ENCODE peak calls at places on chromosomes 11 and 22, in nine cellular contexts. H, G, X, R, J, B, S, Q and K are unnamed samples. For H3K4me1, the result is how much of the 10 kb centered on the place peaks cover.

GRCh38 chr11:15704064-15704463 is 589.3 kb downstream of the INSC start:
- DNase-seq in H (no peak), G (no peak), X (no peak), R (no peak), J (no peak), B (no peak), S (no peak), Q (no peak), K (no peak)

GRCh38 chr22:50665738-50666137 is 6.9 kb upstream of the SHANK3 start:
- DNase-seq in H (no peak), G (no peak), X (no peak), R (no peak), J (no peak), B (no peak), S (no peak), Q (no peak), K (no peak)

GRCh38 chr11:69348414-69349235 is 54.7 kb downstream of the MYEOV start:
- DNase-seq in H (no peak), G (no peak), X (no peak), R (no peak), J (no peak), B (peak), S (peak), Q (peak), K (no peak)

GRCh38 chr11:85799142-85799541 is 11.8 kb downstream of the SYTL2 start:
- DNase-seq in H (no peak), G (no peak), X (no peak), R (no peak), J (no peak), B (no peak), S (no peak), Q (no peak), K (no peak)

GRCh38 chr11:23509023-23509422 is 648.7 kb upstream of the CCDC179 start:
- DNase-seq in H (no peak), G (no peak), X (no peak), R (peak), J (no peak), B (no peak), S (no peak), Q (no peak), K (no peak)

GRCh38 chr11:12233602-12233925 is 123.2 kb downstream of the MICAL2 start:
- DNase-seq in H (no peak), G (no peak), X (no peak), R (no peak), J (no peak), B (no peak), S (no peak), Q (no peak), K (no peak)

GRCh38 chr11:64132388-64132771 is 33.5 kb downstream of the MACROD1 start:
- DNase-seq in H (no peak), G (no peak), X (no peak), R (no peak), J (peak), B (no peak), S (no peak), Q (no peak), K (no peak)

GRCh38 chr11:67054851-67055523 is 1.7 kb upstream of the RHOD start:
- DNase-seq in H (no peak), G (no peak), X (no peak), R (peak), J (peak), B (peak), S (peak), Q (no peak), K (no peak)

GRCh38 chr22:31881198-31881597 is 63.1 kb upstream of the YWHAH start:
- DNase-seq in H (no peak), G (no peak), X (no peak), R (no peak), J (no peak), B (no peak), S (peak), Q (no peak), K (no peak)

GRCh38 chr11:118306556-118306955 is 2.0 kb downstream of the CD3E start:
- DNase-seq in H (no peak), G (no peak), X (no peak), R (peak), J (no peak), B (no peak), S (no peak), Q (peak), K (no peak)

GRCh38 chr11:110200836-110201235 is 95.6 kb downstream of the RDX start:
- DNase-seq in H (no peak), G (no peak), X (no peak), R (no peak), J (no peak), B (no peak), S (no peak), Q (no peak), K (no peak)

GRCh38 chr22:48153726-48154125 is 1391.3 kb downstream of the TBC1D22A start:
- DNase-seq in H (no peak), G (no peak), X (no peak), R (no peak), J (no peak), B (no peak), S (peak), Q (no peak), K (no peak)

GRCh38 chr11:24496728-24497396 is at the start of gene LUZP2:
- DNase-seq in H (no peak), G (peak), X (no peak), R (peak), J (peak), B (no peak), S (peak), Q (no peak), K (no peak)

GRCh38 chr11:118147502-118147901 is 5.1 kb downstream of the SCN4B start:
- DNase-seq in H (no peak), G (no peak), X (no peak), R (no peak), J (no peak), B (no peak), S (no peak), Q (no peak), K (no peak)

GRCh38 chr11:120748485-120748814 is 236.9 kb downstream of the GRIK4 start:
- DNase-seq in H (no peak), G (no peak), X (no peak), R (no peak), J (no peak), B (no peak), S (no peak), Q (no peak), K (no peak)

GRCh38 chr11:76785513-76785912 is 2.4 kb downstream of the TSKU start:
- DNase-seq in H (no peak), G (no peak), X (no peak), R (no peak), J (no peak), B (no peak), S (peak), Q (no peak), K (no peak)

GRCh38 chr11:26331911-26332571 is at the start of gene ANO3:
- DNase-seq in H (peak), G (peak), X (no peak), R (peak), J (peak), B (peak), S (peak), Q (no peak), K (no peak)

GRCh38 chr11:83574516-83574915 is 288.3 kb upstream of the CCDC90B start:
- DNase-seq in H (no peak), G (no peak), X (no peak), R (peak), J (no peak), B (no peak), S (no peak), Q (no peak), K (no peak)

GRCh38 chr11:111837366-111837891 is 34.0 kb downstream of the ALG9 start:
- DNase-seq in H (no peak), G (no peak), X (no peak), R (no peak), J (no peak), B (no peak), S (no peak), Q (no peak), K (no peak)

GRCh38 chr22:32422062-32422461 is 10.0 kb upstream of the RTCB start:
- DNase-seq in H (no peak), G (no peak), X (no peak), R (no peak), J (no peak), B (no peak), S (no peak), Q (peak), K (no peak)

GRCh38 chr11:35141034-35141433 is 2.1 kb downstream of the CD44 start:
- DNase-seq in H (no peak), G (no peak), X (no peak), R (peak), J (peak), B (no peak), S (no peak), Q (no peak), K (no peak)

GRCh38 chr11:96500440-96500839 is 110.6 kb downstream of the JRKL start:
- DNase-seq in H (no peak), G (no peak), X (no peak), R (no peak), J (no peak), B (no peak), S (no peak), Q (no peak), K (no peak)

GRCh38 chr11:114317738-114318137 is 21.5 kb downstream of the NNMT start:
- DNase-seq in H (no peak), G (no peak), X (no peak), R (peak), J (peak), B (no peak), S (peak), Q (peak), K (no peak)

DNA sequence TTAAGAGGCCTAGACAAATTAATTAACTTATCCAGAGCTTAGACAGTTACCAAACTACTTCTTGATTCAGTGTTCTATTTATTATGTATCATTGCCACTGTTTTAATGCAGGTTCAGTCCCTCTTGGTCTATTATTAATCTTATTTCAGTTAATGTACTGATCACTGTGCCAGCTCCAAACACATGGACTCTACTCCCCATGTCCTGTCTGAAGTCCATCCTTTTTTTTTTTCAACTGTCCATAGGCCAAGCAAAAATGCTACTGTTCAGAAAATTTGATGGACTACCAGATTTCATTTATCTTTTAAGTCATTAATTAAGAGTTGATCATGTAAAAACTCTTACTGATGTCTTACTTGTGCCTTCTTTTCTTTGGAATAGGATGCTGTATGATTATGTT is 11.9 kb downstream of the POLD3 start:
- DNase-seq in H (no peak), G (no peak), X (no peak), R (no peak), J (no peak), B (no peak), S (no peak), Q (no peak), K (no peak)
- H3K27ac ChIP-seq in H (no peak), G (no peak), X (no peak), R (no peak), J (no peak), B (no peak), S (no peak), Q (no peak), K (no peak)

GRCh38 chr11:74011360-74012071 is 2.6 kb upstream of the UCP3 start:
- DNase-seq in H (no peak), G (no peak), X (peak), R (peak), J (no peak), B (no peak), S (no peak), Q (no peak), K (peak)
- H3K4me1 ChIP-seq in H (under half), G (under half), X (half or more), R (under half), J (under half), B (under half), S (under half), Q (under half), K (half or more)

GRCh38 chr22:49657275-49657973 is 170.2 kb downstream of the BRD1 start:
- DNase-seq in H (peak), G (peak), X (peak), R (no peak), J (no peak), B (peak), S (peak), Q (no peak), K (peak)
- H3K4me3 ChIP-seq in H (peak), G (peak), X (peak), R (no peak), J (no peak), B (no peak), S (peak), Q (peak), K (peak)

GRCh38 chr22:46046299-46046685 is 69.3 kb upstream of the WNT7B start:
- DNase-seq in H (no peak), G (peak), X (no peak), R (no peak), J (no peak), B (no peak), S (no peak), Q (no peak), K (no peak)
- H3K27ac ChIP-seq in H (peak), G (peak), X (no peak), R (no peak), J (no peak), B (peak), S (peak), Q (peak), K (peak)

DNA sequence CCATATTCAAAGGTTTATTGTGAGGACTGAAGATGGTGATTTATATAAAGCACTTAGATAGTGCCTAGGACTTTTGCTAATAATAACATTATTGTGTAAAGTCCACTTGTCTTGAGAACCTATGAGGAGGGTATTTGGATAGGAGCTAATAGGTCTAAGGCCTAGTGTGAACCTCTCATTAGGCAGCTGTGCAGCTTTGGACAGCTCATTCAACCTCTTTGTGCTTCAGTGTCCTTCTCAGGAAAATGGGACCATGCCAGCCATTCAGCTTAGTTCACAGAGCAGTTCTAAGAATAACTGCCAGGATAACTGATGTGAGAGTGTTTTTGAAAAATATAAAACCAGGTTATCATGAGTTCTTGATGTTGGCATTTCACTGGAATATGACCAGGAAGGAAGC is 56.2 kb downstream of the NAV2 start:
- DNase-seq in H (no peak), G (no peak), X (no peak), R (no peak), J (no peak), B (no peak), S (no peak), Q (no peak), K (no peak)
- H3K4me1 ChIP-seq in H (half or more), G (under half), X (under half), R (under half), J (under half), B (under half), S (under half), Q (half or more), K (under half)

DNA sequence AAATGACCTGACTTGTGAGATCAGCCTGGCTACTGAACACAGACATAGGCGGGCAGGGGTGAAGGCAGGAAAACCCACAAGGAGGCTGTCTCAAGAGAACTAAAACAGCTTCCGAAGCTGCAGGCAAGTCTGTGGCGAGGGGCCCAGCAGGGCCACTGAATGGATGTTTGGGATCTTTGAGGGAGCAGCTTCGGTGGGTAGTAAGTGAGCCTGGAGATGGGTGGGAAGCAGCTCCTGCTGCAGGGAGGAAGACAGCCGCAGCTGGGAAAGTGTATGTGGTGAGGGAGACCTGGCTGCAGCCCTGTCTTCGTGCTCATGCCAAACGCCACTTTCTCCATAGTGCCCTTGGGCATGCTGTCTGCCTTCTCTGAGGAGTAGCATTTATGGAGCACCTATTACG is 3.4 kb downstream of the CCDC86 start:
- DNase-seq in H (no peak), G (no peak), X (no peak), R (no peak), J (no peak), B (no peak), S (no peak), Q (no peak), K (no peak)
- H3K4me3 ChIP-seq in H (no peak), G (no peak), X (no peak), R (peak), J (no peak), B (no peak), S (no peak), Q (no peak), K (no peak)